ENCODE peak calls at places on chromosomes 12 and 14, in nine cellular contexts. G, S, Z, Q, C, V, B, T and O are unnamed samples.

GRCh38 chr14:61342486-61342885 is 21.1 kb downstream of the PRKCH start:
- DNase-seq in G (no peak), S (no peak), Z (no peak), Q (peak; percentile 40), C (peak; percentile 84), V (no peak), B (no peak), T (no peak), O (no peak)

GRCh38 chr14:103073876-103074698 is 9.9 kb upstream of the LBHD2 start:
- DNase-seq in G (no peak), S (no peak), Z (no peak), Q (no peak), C (no peak), V (no peak), B (no peak), T (no peak), O (no peak)

GRCh38 chr14:50533806-50534205 is 1.4 kb upstream of the MAP4K5 start:
- DNase-seq in G (no peak), S (peak; percentile 48), Z (peak; percentile 56), Q (no peak), C (no peak), V (no peak), B (no peak), T (no peak), O (no peak)

GRCh38 chr14:100524933-100525243 is 62.3 kb downstream of the BEGAIN start:
- DNase-seq in G (peak; percentile 90), S (no peak), Z (peak; percentile 15), Q (no peak), C (peak; percentile 61), V (no peak), B (no peak), T (peak; percentile 71), O (no peak)

GRCh38 chr12:54616933-54617535 is 17.7 kb downstream of the LACRT start:
- DNase-seq in G (no peak), S (no peak), Z (no peak), Q (no peak), C (peak; percentile 33), V (no peak), B (no peak), T (no peak), O (no peak)

GRCh38 chr14:94177806-94178205 is 3.7 kb downstream of the PPP4R4 start:
- DNase-seq in G (peak; percentile 49), S (no peak), Z (no peak), Q (no peak), C (no peak), V (no peak), B (no peak), T (no peak), O (no peak)

GRCh38 chr12:11321980-11322379 is 11.7 kb upstream of the PRB4 start:
- DNase-seq in G (no peak), S (no peak), Z (no peak), Q (no peak), C (no peak), V (no peak), B (no peak), T (no peak), O (no peak)

GRCh38 chr12:75560167-75560566 is 48.8 kb upstream of the KRR1 start:
- DNase-seq in G (peak; percentile 17), S (peak; percentile 61), Z (peak; percentile 63), Q (no peak), C (no peak), V (no peak), B (no peak), T (no peak), O (no peak)

GRCh38 chr12:79732647-79733046 is 41.9 kb upstream of the PAWR start:
- DNase-seq in G (no peak), S (no peak), Z (no peak), Q (no peak), C (no peak), V (no peak), B (no peak), T (no peak), O (no peak)

GRCh38 chr14:56730468-56731145 is 79.7 kb downstream of the OTX2 start:
- DNase-seq in G (peak; percentile 70), S (no peak), Z (no peak), Q (no peak), C (no peak), V (no peak), B (no peak), T (no peak), O (no peak)

GRCh38 chr12:68467514-68467913 is 135.4 kb upstream of the MDM1 start:
- DNase-seq in G (no peak), S (no peak), Z (no peak), Q (no peak), C (no peak), V (no peak), B (no peak), T (no peak), O (no peak)

GRCh38 chr12:32714772-32715171 is 35.7 kb downstream of the DNM1L start:
- DNase-seq in G (no peak), S (no peak), Z (no peak), Q (peak; percentile 17), C (no peak), V (no peak), B (no peak), T (no peak), O (no peak)

GRCh38 chr14:99945732-99946651 is 119.2 kb upstream of the EVL start:
- DNase-seq in G (no peak), S (no peak), Z (peak; percentile 20), Q (no peak), C (no peak), V (no peak), B (no peak), T (peak; percentile 52), O (no peak)

GRCh38 chr14:83757896-83758295 is 1772.0 kb upstream of the FLRT2 start:
- DNase-seq in G (no peak), S (peak; percentile 37), Z (peak; percentile 77), Q (no peak), C (no peak), V (no peak), B (no peak), T (no peak), O (no peak)

GRCh38 chr12:91513354-91513753 is 330.7 kb upstream of the DCN start:
- DNase-seq in G (no peak), S (no peak), Z (no peak), Q (no peak), C (no peak), V (no peak), B (no peak), T (no peak), O (no peak)

GRCh38 chr12:116604883-116605641 is 45.9 kb downstream of the MAP1LC3B2 start:
- DNase-seq in G (no peak), S (peak; percentile 45), Z (no peak), Q (no peak), C (no peak), V (no peak), B (no peak), T (no peak), O (no peak)

GRCh38 chr14:30235485-30235884 is 307.8 kb upstream of the PRKD1 start:
- DNase-seq in G (no peak), S (no peak), Z (no peak), Q (no peak), C (no peak), V (no peak), B (no peak), T (no peak), O (no peak)

GRCh38 chr12:50686406-50686805 is 77.5 kb upstream of the ATF1 start:
- DNase-seq in G (no peak), S (no peak), Z (no peak), Q (no peak), C (no peak), V (no peak), B (no peak), T (no peak), O (no peak)

GRCh38 chr14:61662437-61663311 is 32.6 kb upstream of the HIF1A start:
- DNase-seq in G (peak; percentile 36), S (peak; percentile 46), Z (peak; percentile 75), Q (peak; percentile 41), C (peak; percentile 84), V (peak; percentile 77), B (no peak), T (peak; percentile 19), O (no peak)

GRCh38 chr14:99892406-99892805 is 99.2 kb downstream of the EML1 start:
- DNase-seq in G (no peak), S (no peak), Z (peak; percentile 50), Q (no peak), C (no peak), V (no peak), B (no peak), T (no peak), O (no peak)

GRCh38 chr14:36510874-36511273 is 9.2 kb downstream of the NKX2-1 start:
- DNase-seq in G (no peak), S (no peak), Z (no peak), Q (no peak), C (no peak), V (no peak), B (no peak), T (no peak), O (no peak)

GRCh38 chr14:95547626-95548327 is 12.9 kb downstream of the GLRX5 start:
- DNase-seq in G (peak; percentile 41), S (peak; percentile 63), Z (peak; percentile 66), Q (no peak), C (peak; percentile 32), V (no peak), B (no peak), T (no peak), O (no peak)

GRCh38 chr14:26820101-26820500 is 222.3 kb upstream of the NOVA1 start:
- DNase-seq in G (no peak), S (no peak), Z (no peak), Q (no peak), C (no peak), V (no peak), B (no peak), T (no peak), O (no peak)

GRCh38 chr12:109504068-109504467 is 26.6 kb downstream of the UBE3B start:
- DNase-seq in G (no peak), S (no peak), Z (no peak), Q (no peak), C (no peak), V (no peak), B (no peak), T (no peak), O (no peak)

GRCh38 chr14:100857923-100858837 is 32.3 kb downstream of the MEG3 start:
- DNase-seq in G (no peak), S (no peak), Z (no peak), Q (no peak), C (no peak), V (no peak), B (no peak), T (no peak), O (no peak)

GRCh38 chr12:129614221-129614885 is 289.5 kb downstream of the TMEM132D start:
- DNase-seq in G (no peak), S (no peak), Z (no peak), Q (no peak), C (no peak), V (no peak), B (no peak), T (no peak), O (no peak)

GRCh38 chr14:77615231-77616132 is 955 bp downstream of the SPTLC2 start:
- DNase-seq in G (peak; percentile 39), S (no peak), Z (peak; percentile 56), Q (peak; percentile 26), C (peak; percentile 72), V (no peak), B (no peak), T (no peak), O (peak; percentile 13)

GRCh38 chr12:30973171-30973570 is 46.6 kb downstream of the TSPAN11 start:
- DNase-seq in G (no peak), S (peak; percentile 50), Z (no peak), Q (no peak), C (no peak), V (no peak), B (no peak), T (no peak), O (no peak)

GRCh38 chr12:28122756-28123155 is 67.5 kb upstream of the CCDC91 start:
- DNase-seq in G (peak; percentile 3), S (no peak), Z (no peak), Q (no peak), C (no peak), V (no peak), B (no peak), T (no peak), O (no peak)

GRCh38 chr14:43647302-43647701 is 859.8 kb downstream of the FSCB start:
- DNase-seq in G (peak; percentile 33), S (no peak), Z (no peak), Q (no peak), C (no peak), V (no peak), B (no peak), T (no peak), O (no peak)

GRCh38 chr12:116484807-116485206 is 74.4 kb upstream of the MAP1LC3B2 start:
- DNase-seq in G (no peak), S (peak; percentile 31), Z (no peak), Q (no peak), C (no peak), V (no peak), B (no peak), T (no peak), O (no peak)